ENCODE peak calls at places on chromosome 21, in seven cellular contexts. F, T, R, J, Z, E and I are unnamed samples.

GRCh38 chr21:45931397-45931969 is 50.1 kb upstream of the COL6A1 start:
- DNase-seq in F (no peak), T (no peak), R (no peak), J (no peak), Z (no peak), E (no peak), I (no peak)

GRCh38 chr21:44722701-44723100 is 11.3 kb upstream of the TSPEAR start:
- DNase-seq in F (no peak), T (no peak), R (no peak), J (no peak), Z (no peak), E (no peak), I (no peak)

GRCh38 chr21:36702622-36702968 is 3.7 kb downstream of the SIM2 start:
- DNase-seq in F (no peak), T (no peak), R (no peak), J (no peak), Z (no peak), E (no peak), I (no peak)

GRCh38 chr21:45594721-45595489 is 48.6 kb upstream of the PCBP3 start:
- DNase-seq in F (no peak), T (no peak), R (no peak), J (no peak), Z (no peak), E (no peak), I (no peak)

GRCh38 chr21:44532712-44533111 is 7.3 kb downstream of the KRTAP10-1 start:
- DNase-seq in F (no peak), T (no peak), R (no peak), J (no peak), Z (no peak), E (no peak), I (no peak)

GRCh38 chr21:38771536-38771935 is 34.2 kb upstream of the ETS2 start:
- DNase-seq in F (no peak), T (no peak), R (peak), J (no peak), Z (no peak), E (no peak), I (no peak)

GRCh38 chr21:44846485-44847260 is 26.8 kb downstream of the PTTG1IP start:
- DNase-seq in F (peak), T (peak), R (no peak), J (no peak), Z (peak), E (no peak), I (no peak)

GRCh38 chr21:38148046-38148445 is 108.7 kb upstream of the KCNJ15 start:
- DNase-seq in F (no peak), T (no peak), R (peak), J (no peak), Z (no peak), E (no peak), I (no peak)

GRCh38 chr21:36976882-36977651 is 10.6 kb upstream of the HLCS start:
- DNase-seq in F (peak), T (peak), R (peak), J (peak), Z (peak), E (peak), I (peak)

GRCh38 chr21:45995686-45996179 is 14.2 kb downstream of the COL6A1 start:
- DNase-seq in F (no peak), T (no peak), R (no peak), J (peak), Z (no peak), E (no peak), I (no peak)

DNA sequence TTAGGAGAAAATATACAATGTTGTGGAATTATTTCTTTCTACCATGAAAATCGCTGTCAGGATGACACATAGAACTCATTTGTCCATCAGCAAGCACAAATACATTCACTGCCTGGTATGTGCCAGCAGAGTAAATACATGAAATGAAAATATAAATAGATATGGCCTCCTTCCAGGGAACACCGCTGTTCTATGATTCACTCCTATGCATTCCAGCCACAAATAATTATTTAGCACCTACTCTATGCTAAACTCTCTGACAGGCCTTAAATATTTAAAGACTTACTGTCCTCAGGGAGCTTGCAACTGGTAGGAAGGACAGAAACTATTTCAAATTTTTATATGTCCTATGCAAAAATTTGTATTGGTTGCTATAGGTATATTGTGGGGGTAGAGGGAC is 975.0 kb upstream of the NCAM2 start:
- DNase-seq in F (no peak), T (no peak), R (no peak), J (no peak), Z (no peak), E (no peak), I (no peak)
- TF ChIP-seq REST in F (no peak), T (no peak), R (no peak), J (no peak), Z (no peak), E (no peak), I (no peak)

GRCh38 chr21:41630249-41630648 is 122.3 kb upstream of the TMPRSS2 start:
- DNase-seq in F (no peak), T (peak), R (peak), J (peak), Z (no peak), E (no peak), I (peak)

GRCh38 chr21:41625428-41625827 is 117.5 kb upstream of the TMPRSS2 start:
- DNase-seq in F (no peak), T (no peak), R (no peak), J (no peak), Z (no peak), E (no peak), I (no peak)

GRCh38 chr21:41626038-41626437 is 118.1 kb upstream of the TMPRSS2 start:
- DNase-seq in F (no peak), T (no peak), R (no peak), J (no peak), Z (no peak), E (no peak), I (no peak)

GRCh38 chr21:41624674-41625310 is 116.8 kb upstream of the TMPRSS2 start:
- DNase-seq in F (no peak), T (no peak), R (no peak), J (no peak), Z (no peak), E (no peak), I (no peak)

GRCh38 chr21:41627428-41627827 is 119.5 kb upstream of the TMPRSS2 start:
- DNase-seq in F (no peak), T (no peak), R (no peak), J (no peak), Z (no peak), E (no peak), I (no peak)
- TF ChIP-seq REST in F (no peak), T (no peak), R (no peak), J (no peak), Z (no peak), E (no peak), I (no peak)

GRCh38 chr21:29075706-29076447 is 2.4 kb upstream of the CCT8 start:
- DNase-seq in F (no peak), T (no peak), R (no peak), J (peak), Z (no peak), E (no peak), I (peak)

GRCh38 chr21:29082416-29082815 is 9.0 kb upstream of the CCT8 start:
- DNase-seq in F (no peak), T (no peak), R (no peak), J (no peak), Z (no peak), E (no peak), I (no peak)

GRCh38 chr21:29077651-29078090 is 4.2 kb upstream of the CCT8 start:
- DNase-seq in F (no peak), T (no peak), R (peak), J (no peak), Z (no peak), E (peak), I (no peak)

GRCh38 chr21:29080454-29080930 is 7.0 kb upstream of the CCT8 start:
- DNase-seq in F (no peak), T (no peak), R (no peak), J (no peak), Z (no peak), E (no peak), I (no peak)

GRCh38 chr21:29078884-29079765 is 5.7 kb upstream of the CCT8 start:
- DNase-seq in F (peak), T (peak), R (no peak), J (no peak), Z (no peak), E (no peak), I (no peak)
- TF ChIP-seq REST in F (no peak), T (no peak), R (no peak), J (no peak), Z (no peak), E (no peak), I (no peak)

GRCh38 chr21:42530167-42530518 is 16.5 kb downstream of the SLC37A1 start:
- DNase-seq in F (no peak), T (no peak), R (no peak), J (no peak), Z (no peak), E (no peak), I (no peak)
- TF ChIP-seq REST in F (no peak), T (no peak), R (no peak), J (no peak), Z (no peak), E (no peak), I (no peak)

DNA sequence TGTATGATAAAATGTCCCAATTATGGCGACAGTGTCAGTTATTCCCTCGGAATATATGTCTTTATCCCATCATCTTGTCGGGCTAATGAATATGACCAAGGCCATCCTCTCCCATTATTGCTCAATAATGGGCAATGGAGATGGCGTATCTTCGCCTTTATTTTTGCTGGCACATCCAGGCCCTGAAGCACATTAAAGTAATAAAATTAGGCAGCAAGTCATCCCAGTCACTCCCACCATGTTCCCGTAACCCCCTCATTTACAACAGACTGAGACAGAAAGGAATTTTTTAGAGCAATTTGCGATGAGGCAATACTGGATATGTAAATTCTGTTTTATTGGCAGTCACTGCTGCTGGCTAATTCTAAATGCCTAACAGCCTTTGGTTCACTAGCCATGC is 35.3 kb downstream of the CLIC6 start:
- DNase-seq in F (no peak), T (no peak), R (no peak), J (no peak), Z (peak), E (no peak), I (no peak)
- TF ChIP-seq REST in F (no peak), T (no peak), R (no peak), J (no peak), Z (no peak), E (no peak), I (no peak)

GRCh38 chr21:42063578-42064521 is 7.3 kb upstream of the UMODL1 start:
- DNase-seq in F (peak), T (no peak), R (no peak), J (no peak), Z (no peak), E (peak), I (no peak)
- TF ChIP-seq REST in F (no peak), T (no peak), R (no peak), J (no peak), Z (no peak), E (no peak), I (no peak)

DNA sequence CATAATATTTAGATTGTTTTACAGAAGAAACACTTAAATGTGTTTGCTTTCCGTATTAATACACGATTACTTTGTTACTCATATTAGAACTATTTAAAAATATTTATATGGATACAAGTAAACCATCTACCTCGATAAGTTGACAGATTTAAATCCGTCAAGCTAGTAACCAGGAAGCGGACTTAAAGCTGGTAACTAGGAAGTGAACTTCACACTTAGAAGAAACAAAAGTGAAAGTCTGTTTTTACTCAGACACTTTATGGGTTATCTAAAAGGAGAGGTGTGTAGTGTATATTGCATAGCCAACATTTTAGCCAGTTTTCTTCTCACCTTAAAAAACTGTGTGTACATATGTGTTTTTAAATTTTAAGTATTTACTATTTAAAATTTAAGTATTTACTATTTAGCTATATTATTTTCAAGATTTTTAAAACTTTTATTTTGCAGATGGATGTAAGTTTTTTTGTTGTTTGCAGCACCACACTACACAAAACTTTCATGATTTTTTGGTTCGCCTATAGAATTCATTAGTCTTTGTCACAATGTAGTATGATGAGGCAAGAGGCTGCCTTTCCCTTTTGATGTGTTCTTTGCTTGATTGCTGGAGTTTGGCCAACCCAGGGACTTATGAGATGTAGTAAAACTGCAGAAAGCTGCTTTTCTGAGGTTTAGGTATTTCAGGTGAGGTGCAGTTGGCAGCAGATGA is 2.7 kb downstream of the USP25 start:
- DNase-seq in F (peak), T (peak), R (peak), J (no peak), Z (no peak), E (no peak), I (no peak)
- TF ChIP-seq REST in F (no peak), T (no peak), R (no peak), J (no peak), Z (no peak), E (no peak), I (no peak)

DNA sequence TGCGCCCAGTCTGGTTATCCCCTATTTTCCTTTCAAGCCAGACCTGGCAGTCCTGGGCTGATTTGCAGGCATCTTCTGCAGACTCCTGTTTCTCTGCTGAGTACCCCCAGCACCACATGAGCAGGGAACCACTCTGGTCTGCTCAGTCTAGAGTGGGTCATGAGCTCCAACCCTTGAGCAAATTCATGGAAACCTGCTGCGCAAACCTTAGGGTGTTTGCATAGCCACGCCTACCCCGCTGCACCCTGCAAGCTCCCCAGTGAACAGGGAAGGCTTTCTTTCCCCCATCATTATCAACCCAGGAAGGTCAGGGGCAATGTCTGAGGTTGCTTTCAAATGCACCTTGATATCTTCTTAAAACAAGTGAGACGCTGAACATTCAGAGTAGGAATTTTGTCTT is 11.0 kb upstream of the KCNE1 start:
- DNase-seq in F (no peak), T (no peak), R (no peak), J (no peak), Z (no peak), E (peak), I (no peak)
- TF ChIP-seq REST in F (no peak), T (no peak), R (no peak), J (no peak), Z (no peak), E (no peak), I (no peak)